ENCODE peak calls at places on chromosome 6, in four cellular contexts. R is GM12865, D is HTR-8/SVneo, X is occipital lobe. C is an unnamed sample.

GRCh38 chr6:51541847-51542246 is 545.6 kb downstream of the PKHD1 start:
- DNase-seq in R (no peak), D (no peak), X (no peak), C (no peak)

GRCh38 chr6:3309391-3310050 is 50.8 kb downstream of the PSMG4 start:
- DNase-seq in R (no peak), D (no peak), X (no peak), C (no peak)

GRCh38 chr6:108667984-108668383 is 107.3 kb downstream of the FOXO3 start:
- DNase-seq in R (no peak), D (no peak), X (peak), C (no peak)

GRCh38 chr6:137973201-137973600 is 106.1 kb downstream of the TNFAIP3 start:
- DNase-seq in R (no peak), D (no peak), X (no peak), C (no peak)

GRCh38 chr6:152922706-152923105 is 60.1 kb downstream of the FBXO5 start:
- DNase-seq in R (no peak), D (no peak), X (no peak), C (no peak)

GRCh38 chr6:46392294-46392693 is 99.0 kb downstream of the RCAN2 start:
- DNase-seq in R (no peak), D (no peak), X (no peak), C (no peak)

GRCh38 chr6:71280701-71281100 is 7.9 kb upstream of the OGFRL1 start:
- DNase-seq in R (no peak), D (no peak), X (no peak), C (no peak)

GRCh38 chr6:135424385-135424784 is 73.2 kb downstream of the AHI1 start:
- DNase-seq in R (peak), D (no peak), X (no peak), C (no peak)

GRCh38 chr6:112298816-112299281 is 44.5 kb upstream of the LAMA4 start:
- DNase-seq in R (no peak), D (peak), X (no peak), C (no peak)

GRCh38 chr6:136987526-136987925 is 57.2 kb downstream of the IL20RA start:
- DNase-seq in R (no peak), D (no peak), X (no peak), C (no peak)

GRCh38 chr6:34723203-34723602 is 26.6 kb upstream of the ILRUN start:
- DNase-seq in R (no peak), D (no peak), X (no peak), C (no peak)

GRCh38 chr6:25832670-25833069 is 818 bp upstream of the SLC17A1 start:
- DNase-seq in R (no peak), D (no peak), X (no peak), C (no peak)

GRCh38 chr6:84618046-84618752 is 146.2 kb downstream of the TBX18 start:
- DNase-seq in R (no peak), D (no peak), X (no peak), C (no peak)

GRCh38 chr6:153312633-153313032 is 181.6 kb upstream of the RGS17 start:
- DNase-seq in R (peak), D (peak), X (no peak), C (peak)

GRCh38 chr6:148530394-148530923 is 187.8 kb downstream of the SASH1 start:
- DNase-seq in R (peak), D (no peak), X (peak), C (no peak)

GRCh38 chr6:94272327-94272726 is 853.0 kb upstream of the EPHA7 start:
- DNase-seq in R (no peak), D (no peak), X (no peak), C (no peak)

GRCh38 chr6:113995632-113996031 is 24.7 kb upstream of the HDAC2 start:
- DNase-seq in R (peak), D (peak), X (peak), C (peak)

GRCh38 chr6:30810813-30811329 is 66.5 kb upstream of the IER3 start:
- DNase-seq in R (peak), D (no peak), X (no peak), C (no peak)

GRCh38 chr6:125834347-125834746 is 43.6 kb downstream of the NCOA7 start:
- DNase-seq in R (no peak), D (no peak), X (no peak), C (no peak)

GRCh38 chr6:79648315-79648714 is 17.2 kb downstream of the SH3BGRL2 start:
- DNase-seq in R (no peak), D (no peak), X (no peak), C (no peak)

GRCh38 chr6:89008299-89008698 is 44.9 kb upstream of the RNGTT start:
- DNase-seq in R (no peak), D (no peak), X (no peak), C (no peak)

GRCh38 chr6:76774750-76775396 is 688.4 kb downstream of the HTR1B start:
- DNase-seq in R (no peak), D (no peak), X (no peak), C (peak)

GRCh38 chr6:136186363-136186762 is 63.7 kb downstream of the MTFR2 start:
- DNase-seq in R (no peak), D (no peak), X (no peak), C (no peak)

GRCh38 chr6:39051399-39052122 is 3.0 kb downstream of the GLP1R start:
- DNase-seq in R (no peak), D (no peak), X (no peak), C (no peak)

GRCh38 chr6:29647927-29648642 is 8.8 kb upstream of the MOG start:
- DNase-seq in R (no peak), D (no peak), X (no peak), C (no peak)

GRCh38 chr6:155399062-155399746 is 56.4 kb downstream of the NOX3 start:
- DNase-seq in R (no peak), D (no peak), X (no peak), C (no peak)

C was measured in heart right ventricle.